ENCODE peak calls at places on chromosomes 11 and 22, in four cellular contexts. One of them, this sample, is unnamed.

GRCh38 chr11:123578778-123579481 is 75.5 kb downstream of the SCN3B start:
- DNase-seq in HCT116: no peak
- DNase-seq in HepG2: no peak
- DNase-seq in K562: no peak
- DNase-seq in this sample: no peak

GRCh38 chr11:107665016-107665415 is 46.8 kb downstream of the SLN start:
- DNase-seq in HCT116: no peak
- DNase-seq in HepG2: no peak
- DNase-seq in K562: no peak
- DNase-seq in this sample: no peak

GRCh38 chr11:134866215-134866614 is 454.2 kb upstream of the B3GAT1 start:
- DNase-seq in HCT116: no peak
- DNase-seq in HepG2: no peak
- DNase-seq in K562: no peak
- DNase-seq in this sample: no peak

GRCh38 chr11:20360650-20361049 is 2.9 kb upstream of the HTATIP2 start:
- DNase-seq in HCT116: no peak
- DNase-seq in HepG2: peak
- DNase-seq in K562: no peak
- DNase-seq in this sample: no peak

GRCh38 chr22:48943567-48944432 is 883.9 kb downstream of the BRD1 start:
- DNase-seq in HCT116: no peak
- DNase-seq in HepG2: peak
- DNase-seq in K562: peak
- DNase-seq in this sample: no peak

GRCh38 chr11:124946735-124947141 is 7.3 kb upstream of the CCDC15 start:
- DNase-seq in HCT116: no peak
- DNase-seq in HepG2: no peak
- DNase-seq in K562: no peak
- DNase-seq in this sample: no peak

GRCh38 chr11:75536786-75537629 is 11.3 kb upstream of the GDPD5 start:
- DNase-seq in HCT116: peak
- DNase-seq in HepG2: no peak
- DNase-seq in K562: peak
- DNase-seq in this sample: no peak

GRCh38 chr22:19723990-19724827 is 870 bp downstream of the GP1BB start:
- DNase-seq in HCT116: no peak
- DNase-seq in HepG2: peak
- DNase-seq in K562: peak
- DNase-seq in this sample: no peak

GRCh38 chr22:26429458-26430238 is 588 bp downstream of the ASPHD2 start:
- DNase-seq in HCT116: no peak
- DNase-seq in HepG2: no peak
- DNase-seq in K562: no peak
- DNase-seq in this sample: no peak

GRCh38 chr22:46774456-46775363 is 12.3 kb downstream of the TBC1D22A start:
- DNase-seq in HCT116: no peak
- DNase-seq in HepG2: no peak
- DNase-seq in K562: no peak
- DNase-seq in this sample: no peak

GRCh38 chr22:36471341-36471821 is 10.1 kb downstream of the TXN2 start:
- DNase-seq in HCT116: no peak
- DNase-seq in HepG2: no peak
- DNase-seq in K562: no peak
- DNase-seq in this sample: no peak

GRCh38 chr11:83558281-83558680 is 272.1 kb upstream of the CCDC90B start:
- DNase-seq in HCT116: no peak
- DNase-seq in HepG2: no peak
- DNase-seq in K562: no peak
- DNase-seq in this sample: no peak

GRCh38 chr22:37381489-37381888 is 45.8 kb downstream of the ELFN2 start:
- DNase-seq in HCT116: no peak
- DNase-seq in HepG2: no peak
- DNase-seq in K562: no peak
- DNase-seq in this sample: no peak

GRCh38 chr11:64784813-64785581 is 6.7 kb upstream of the SF1 start:
- DNase-seq in HCT116: no peak
- DNase-seq in HepG2: no peak
- DNase-seq in K562: no peak
- DNase-seq in this sample: no peak
- TF ChIP-seq TCF7L2 in HCT116: no peak
- TF ChIP-seq TCF7L2 in HepG2: no peak
- TF ChIP-seq TCF7L2 in K562: no peak
- TF ChIP-seq TCF7L2 in this sample: no peak

DNA sequence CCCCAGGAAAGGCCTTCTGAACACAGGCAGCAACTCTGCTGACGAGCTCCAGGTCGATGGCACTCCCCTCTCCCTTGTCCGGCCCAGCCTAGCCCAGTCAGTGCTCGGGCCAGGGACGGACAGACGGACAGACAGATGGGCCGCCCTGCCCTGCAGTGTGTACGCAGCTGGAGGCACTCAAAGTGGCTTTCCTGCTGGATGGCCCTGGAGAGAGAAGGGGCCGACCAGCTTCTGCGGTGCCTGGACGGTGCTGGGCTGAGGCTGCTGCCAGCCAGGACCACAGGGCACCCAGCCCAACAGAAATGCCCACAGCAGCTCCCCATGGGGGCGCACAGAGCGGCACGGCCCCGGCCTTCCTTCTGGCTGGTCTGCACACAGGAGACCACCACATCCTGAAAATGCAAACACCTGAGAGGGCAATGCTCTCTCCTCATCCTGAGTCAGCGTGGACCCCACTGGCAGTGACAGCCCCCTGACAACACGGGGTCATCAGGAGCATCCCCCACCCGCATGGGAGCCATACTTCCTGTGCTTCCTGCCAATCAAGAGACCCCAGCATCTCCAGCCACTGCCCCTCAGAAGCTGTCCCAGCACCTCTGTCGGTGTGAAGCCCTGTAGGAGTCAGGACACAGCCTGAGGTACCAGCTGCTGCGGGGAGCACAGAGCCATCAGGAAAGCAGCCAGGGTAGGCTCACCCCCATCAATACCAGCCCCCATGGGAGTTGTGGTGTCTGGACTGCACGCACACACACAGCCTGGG is 692 bp upstream of the MOB2 start:
- DNase-seq in HCT116: no peak
- DNase-seq in HepG2: no peak
- DNase-seq in K562: no peak
- DNase-seq in this sample: no peak
- TF ChIP-seq SIN3A in HCT116: no peak
- TF ChIP-seq SIN3A in HepG2: no peak
- TF ChIP-seq SIN3A in K562: no peak
- TF ChIP-seq SIN3A in this sample: no peak

GRCh38 chr11:4610258-4610935 is 2.4 kb upstream of the TRIM68 start:
- DNase-seq in HCT116: no peak
- DNase-seq in HepG2: no peak
- DNase-seq in K562: no peak
- DNase-seq in this sample: no peak
- H3K4me3 ChIP-seq in HCT116: no peak
- H3K4me3 ChIP-seq in HepG2: no peak
- H3K4me3 ChIP-seq in K562: no peak
- H3K4me3 ChIP-seq in this sample: peak

GRCh38 chr22:21818487-21819182 is 48.8 kb downstream of the MAPK1 start:
- DNase-seq in HCT116: no peak
- DNase-seq in HepG2: no peak
- DNase-seq in K562: peak
- DNase-seq in this sample: no peak

GRCh38 chr22:21816472-21816786 is 51.0 kb downstream of the MAPK1 start:
- DNase-seq in HCT116: no peak
- DNase-seq in HepG2: no peak
- DNase-seq in K562: no peak
- DNase-seq in this sample: no peak

GRCh38 chr22:21815357-21815756 is 52.1 kb downstream of the MAPK1 start:
- DNase-seq in HCT116: no peak
- DNase-seq in HepG2: no peak
- DNase-seq in K562: no peak
- DNase-seq in this sample: no peak

GRCh38 chr22:21815958-21816357 is 51.5 kb downstream of the MAPK1 start:
- DNase-seq in HCT116: no peak
- DNase-seq in HepG2: no peak
- DNase-seq in K562: no peak
- DNase-seq in this sample: no peak

GRCh38 chr22:21816787-21817496 is 50.5 kb downstream of the MAPK1 start:
- DNase-seq in HCT116: no peak
- DNase-seq in HepG2: no peak
- DNase-seq in K562: peak
- DNase-seq in this sample: peak
- TF ChIP-seq TCF7L2 in HCT116: no peak
- TF ChIP-seq TCF7L2 in HepG2: no peak
- TF ChIP-seq TCF7L2 in K562: no peak
- TF ChIP-seq TCF7L2 in this sample: no peak

GRCh38 chr22:22355233-22355834 is 110.7 kb downstream of the VPREB1 start:
- DNase-seq in HCT116: no peak
- DNase-seq in HepG2: no peak
- DNase-seq in K562: no peak
- DNase-seq in this sample: no peak

GRCh38 chr22:22358136-22358535 is 113.5 kb downstream of the VPREB1 start:
- DNase-seq in HCT116: no peak
- DNase-seq in HepG2: no peak
- DNase-seq in K562: no peak
- DNase-seq in this sample: no peak

GRCh38 chr22:22359465-22359864 is 114.9 kb downstream of the VPREB1 start:
- DNase-seq in HCT116: no peak
- DNase-seq in HepG2: no peak
- DNase-seq in K562: no peak
- DNase-seq in this sample: no peak

GRCh38 chr22:22358686-22359085 is 114.1 kb downstream of the VPREB1 start:
- DNase-seq in HCT116: no peak
- DNase-seq in HepG2: no peak
- DNase-seq in K562: no peak
- DNase-seq in this sample: no peak

DNA sequence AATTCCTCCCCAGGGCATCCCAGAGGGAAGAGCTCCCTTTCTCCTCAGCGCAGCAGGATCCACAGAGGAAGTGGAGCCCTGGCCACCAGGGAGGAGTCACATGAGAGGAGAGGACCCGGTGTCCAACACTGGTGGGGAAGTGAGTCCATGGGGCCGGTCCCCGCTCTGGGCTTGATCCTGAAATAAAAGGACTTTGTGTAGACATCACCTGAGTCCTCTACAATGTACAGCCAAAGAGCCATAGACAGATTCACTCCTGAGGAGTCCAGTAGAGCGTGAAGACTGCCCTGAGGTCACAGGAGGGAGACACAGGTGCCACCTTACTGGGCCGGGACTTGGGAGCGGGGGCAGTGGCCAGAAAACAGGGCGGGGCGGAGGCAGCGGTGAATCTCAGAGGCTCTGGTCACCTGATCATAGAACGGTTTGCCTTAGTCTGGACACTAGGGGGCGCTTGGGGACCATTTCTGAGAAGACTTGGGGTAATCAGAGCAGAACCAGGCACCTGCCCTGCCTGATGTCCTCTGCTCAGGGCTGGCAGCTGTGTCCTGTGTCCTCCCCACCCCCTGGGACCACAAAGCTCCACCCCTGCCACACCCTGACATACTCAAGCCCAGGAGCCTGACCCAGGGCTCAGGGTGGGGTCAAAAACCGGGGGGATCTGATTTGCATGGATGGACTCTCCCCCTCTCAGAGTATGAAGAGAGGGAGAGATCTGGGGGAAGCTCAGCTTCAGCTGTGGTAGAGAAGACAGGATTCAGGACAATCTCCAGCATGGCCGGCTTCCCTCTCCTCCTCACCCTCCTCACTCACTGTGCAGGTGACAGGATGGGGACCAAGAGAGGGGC is 112.7 kb downstream of the VPREB1 start:
- DNase-seq in HCT116: peak
- DNase-seq in HepG2: peak
- DNase-seq in K562: peak
- DNase-seq in this sample: no peak
- TF ChIP-seq SIN3A in HCT116: no peak
- TF ChIP-seq SIN3A in HepG2: no peak
- TF ChIP-seq SIN3A in K562: no peak
- TF ChIP-seq SIN3A in this sample: no peak

GRCh38 chr11:2223153-2223794 is 47.1 kb downstream of the ASCL2 start:
- DNase-seq in HCT116: no peak
- DNase-seq in HepG2: no peak
- DNase-seq in K562: no peak
- DNase-seq in this sample: no peak

GRCh38 chr11:2221024-2221423 is 49.4 kb downstream of the ASCL2 start:
- DNase-seq in HCT116: no peak
- DNase-seq in HepG2: no peak
- DNase-seq in K562: no peak
- DNase-seq in this sample: no peak

GRCh38 chr11:2222479-2222878 is 47.9 kb downstream of the ASCL2 start:
- DNase-seq in HCT116: no peak
- DNase-seq in HepG2: no peak
- DNase-seq in K562: no peak
- DNase-seq in this sample: no peak

GRCh38 chr11:2220173-2220771 is 48.7 kb upstream of the TH start:
- DNase-seq in HCT116: no peak
- DNase-seq in HepG2: no peak
- DNase-seq in K562: no peak
- DNase-seq in this sample: no peak

DNA sequence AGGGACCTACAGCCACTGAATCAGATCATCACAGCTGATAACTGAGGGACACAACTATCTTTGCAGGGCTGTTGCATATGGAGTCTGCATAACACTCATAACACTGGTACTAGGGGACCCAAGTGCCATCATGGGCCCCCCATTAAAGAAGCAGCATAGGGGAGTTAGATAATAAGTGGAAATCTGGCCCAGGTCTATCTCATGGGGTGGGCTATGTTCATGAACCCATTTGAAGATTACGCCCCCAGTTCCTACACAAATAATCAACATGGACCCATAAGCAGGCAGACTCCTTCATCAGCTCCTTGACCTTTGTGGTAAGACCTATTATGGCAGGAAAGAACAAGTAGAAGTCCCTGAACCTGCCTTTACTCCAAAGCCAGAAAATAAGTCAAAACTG is 48.8 kb downstream of the ASCL2 start:
- DNase-seq in HCT116: no peak
- DNase-seq in HepG2: no peak
- DNase-seq in K562: no peak
- DNase-seq in this sample: no peak
- H3K4me3 ChIP-seq in HCT116: no peak
- H3K4me3 ChIP-seq in HepG2: no peak
- H3K4me3 ChIP-seq in K562: no peak
- H3K4me3 ChIP-seq in this sample: no peak